ENCODE peak calls at places on chromosomes 7 and 10, in nine cellular contexts. K is hepatocyte, Q is SK-N-SH, E is OCI-LY7, M is GM23248, V is HCT116, C is GM23338, O is neural progenitor cell, A is MM.1S. R is an unnamed sample.

GRCh38 chr10:113557389-113558321 is 4.8 kb downstream of the HABP2 start:
- DNase-seq in K (no peak), Q (peak), E (no peak), M (no peak), V (no peak), C (peak), O (peak), A (no peak), R (no peak)

GRCh38 chr7:133207687-133208086 is 45.2 kb upstream of the EXOC4 start:
- DNase-seq in K (peak), Q (no peak), E (peak), M (peak), V (peak), C (peak), O (peak), A (peak), R (no peak)

GRCh38 chr7:121624922-121625321 is 228.8 kb upstream of the FAM3C start:
- DNase-seq in K (no peak), Q (no peak), E (no peak), M (peak), V (no peak), C (no peak), O (no peak), A (no peak), R (no peak)

GRCh38 chr7:17446340-17446739 is 147.9 kb downstream of the AHR start:
- DNase-seq in K (no peak), Q (no peak), E (no peak), M (no peak), V (no peak), C (no peak), O (no peak), A (no peak), R (no peak)

GRCh38 chr10:73908853-73909611 is 1.9 kb upstream of the PLAU start:
- DNase-seq in K (peak), Q (no peak), E (peak), M (peak), V (no peak), C (no peak), O (no peak), A (no peak), R (peak)

GRCh38 chr7:43041105-43041504 is 71.3 kb upstream of the HECW1 start:
- DNase-seq in K (no peak), Q (no peak), E (no peak), M (no peak), V (no peak), C (no peak), O (no peak), A (no peak), R (no peak)

GRCh38 chr10:821322-821721 is 110.2 kb downstream of the LARP4B start:
- DNase-seq in K (no peak), Q (no peak), E (no peak), M (peak), V (no peak), C (no peak), O (no peak), A (no peak), R (no peak)

GRCh38 chr7:84251183-84251845 is 56.7 kb upstream of the SEMA3A start:
- DNase-seq in K (no peak), Q (no peak), E (no peak), M (peak), V (no peak), C (peak), O (peak), A (no peak), R (peak)

GRCh38 chr10:58399410-58399809 is 14.2 kb downstream of the TFAM start:
- DNase-seq in K (no peak), Q (no peak), E (no peak), M (peak), V (no peak), C (no peak), O (no peak), A (no peak), R (peak)

GRCh38 chr7:28124413-28124812 is 56.2 kb downstream of the JAZF1 start:
- DNase-seq in K (no peak), Q (no peak), E (no peak), M (no peak), V (no peak), C (no peak), O (no peak), A (no peak), R (no peak)

GRCh38 chr7:39609462-39610149 is 13.8 kb upstream of the RALA start:
- DNase-seq in K (peak), Q (peak), E (no peak), M (peak), V (no peak), C (peak), O (peak), A (no peak), R (no peak)

GRCh38 chr7:106346678-106347217 is 62.0 kb upstream of the NAMPT start:
- DNase-seq in K (no peak), Q (no peak), E (no peak), M (peak), V (peak), C (no peak), O (no peak), A (peak), R (peak)

GRCh38 chr10:122461729-122462532 is 578 bp downstream of the HTRA1 start:
- DNase-seq in K (peak), Q (no peak), E (no peak), M (peak), V (no peak), C (peak), O (peak), A (no peak), R (peak)

GRCh38 chr7:24910551-24911212 is 69.3 kb downstream of the OSBPL3 start:
- DNase-seq in K (no peak), Q (no peak), E (no peak), M (no peak), V (no peak), C (no peak), O (no peak), A (no peak), R (no peak)

GRCh38 chr7:125254521-125254920 is 324.9 kb upstream of the POT1 start:
- DNase-seq in K (no peak), Q (no peak), E (no peak), M (no peak), V (no peak), C (no peak), O (no peak), A (no peak), R (no peak)

GRCh38 chr10:34567854-34568253 is 247.2 kb downstream of the PARD3 start:
- DNase-seq in K (no peak), Q (no peak), E (no peak), M (no peak), V (no peak), C (no peak), O (peak), A (no peak), R (no peak)

GRCh38 chr7:144386741-144387140 is 16.8 kb downstream of the NOBOX start:
- DNase-seq in K (no peak), Q (no peak), E (no peak), M (peak), V (no peak), C (no peak), O (no peak), A (no peak), R (no peak)

GRCh38 chr10:72691470-72692056 is 380 bp upstream of the MCU start:
- DNase-seq in K (no peak), Q (no peak), E (no peak), M (no peak), V (peak), C (peak), O (no peak), A (no peak), R (no peak)

GRCh38 chr7:132782777-132783633 is 206.7 kb upstream of the PLXNA4 start:
- DNase-seq in K (no peak), Q (no peak), E (no peak), M (peak), V (no peak), C (no peak), O (no peak), A (no peak), R (peak)

GRCh38 chr10:80443531-80443974 is 10.6 kb upstream of the TSPAN14 start:
- DNase-seq in K (no peak), Q (peak), E (peak), M (no peak), V (no peak), C (peak), O (no peak), A (peak), R (no peak)

GRCh38 chr7:69893915-69894314 is 295.6 kb downstream of the AUTS2 start:
- DNase-seq in K (peak), Q (peak), E (peak), M (peak), V (no peak), C (peak), O (peak), A (no peak), R (no peak)

GRCh38 chr10:24206926-24207701 is 1.8 kb upstream of the KIAA1217 start:
- DNase-seq in K (peak), Q (peak), E (no peak), M (no peak), V (no peak), C (no peak), O (peak), A (no peak), R (no peak)

GRCh38 chr10:133195096-133195495 is 34.9 kb upstream of the UTF1 start:
- DNase-seq in K (no peak), Q (no peak), E (no peak), M (no peak), V (no peak), C (no peak), O (no peak), A (no peak), R (no peak)

GRCh38 chr7:3367271-3367670 is 66.2 kb downstream of the SDK1 start:
- DNase-seq in K (no peak), Q (no peak), E (no peak), M (no peak), V (no peak), C (no peak), O (no peak), A (no peak), R (no peak)

GRCh38 chr7:28291559-28291958 is 111.0 kb upstream of the JAZF1 start:
- DNase-seq in K (no peak), Q (no peak), E (no peak), M (no peak), V (no peak), C (peak), O (no peak), A (no peak), R (no peak)

GRCh38 chr7:151756076-151756731 is 120.7 kb downstream of the PRKAG2 start:
- DNase-seq in K (no peak), Q (no peak), E (no peak), M (peak), V (peak), C (no peak), O (no peak), A (no peak), R (peak)

GRCh38 chr10:63633677-63634487 is 112.7 kb downstream of the REEP3 start:
- DNase-seq in K (no peak), Q (peak), E (peak), M (peak), V (peak), C (peak), O (peak), A (no peak), R (peak)

GRCh38 chr7:158094046-158094445 is 493.6 kb downstream of the PTPRN2 start:
- DNase-seq in K (no peak), Q (no peak), E (no peak), M (no peak), V (no peak), C (no peak), O (no peak), A (no peak), R (no peak)

GRCh38 chr10:124605001-124605370 is 139.2 kb downstream of the FAM53B start:
- DNase-seq in K (no peak), Q (no peak), E (no peak), M (no peak), V (no peak), C (no peak), O (no peak), A (no peak), R (no peak)

GRCh38 chr7:102468416-102469350 is 3.9 kb downstream of the LRWD1 start:
- DNase-seq in K (peak), Q (no peak), E (no peak), M (no peak), V (no peak), C (no peak), O (no peak), A (peak), R (no peak)

GRCh38 chr10:80609331-80609730 is 71.6 kb downstream of the SH2D4B start:
- DNase-seq in K (no peak), Q (no peak), E (no peak), M (no peak), V (no peak), C (no peak), O (no peak), A (no peak), R (no peak)

GRCh38 chr7:122600630-122601029 is 98.3 kb downstream of the RNF133 start:
- DNase-seq in K (no peak), Q (no peak), E (no peak), M (no peak), V (no peak), C (no peak), O (no peak), A (no peak), R (no peak)

GRCh38 chr10:77231375-77231774 is 406.2 kb downstream of the KCNMA1 start:
- DNase-seq in K (no peak), Q (no peak), E (no peak), M (no peak), V (no peak), C (no peak), O (no peak), A (peak), R (no peak)

GRCh38 chr10:3123571-3124411 is 48.8 kb downstream of the PITRM1 start:
- DNase-seq in K (no peak), Q (no peak), E (no peak), M (no peak), V (no peak), C (no peak), O (no peak), A (no peak), R (no peak)

GRCh38 chr10:132606536-132607316 is 69.1 kb downstream of the INPP5A start:
- DNase-seq in K (no peak), Q (peak), E (no peak), M (no peak), V (no peak), C (no peak), O (no peak), A (no peak), R (no peak)

GRCh38 chr7:67788689-67789088 is 792.1 kb downstream of the TYW1 start:
- DNase-seq in K (peak), Q (peak), E (no peak), M (peak), V (no peak), C (no peak), O (peak), A (no peak), R (no peak)

GRCh38 chr7:12054830-12055229 is 156.3 kb upstream of the TMEM106B start:
- DNase-seq in K (no peak), Q (no peak), E (no peak), M (no peak), V (no peak), C (no peak), O (no peak), A (no peak), R (peak)

GRCh38 chr10:61592581-61592980 is 70.1 kb upstream of the CABCOCO1 start:
- DNase-seq in K (peak), Q (no peak), E (peak), M (peak), V (peak), C (peak), O (peak), A (peak), R (peak)
- TF ChIP-seq EZH2phosphoT487 in K (no peak), Q (no peak), E (no peak), M (no peak), V (no peak), C (no peak), O (no peak), A (no peak), R (no peak)

GRCh38 chr7:7639847-7640220 is 718 bp upstream of the UMAD1 start:
- DNase-seq in K (peak), Q (no peak), E (peak), M (peak), V (no peak), C (no peak), O (no peak), A (peak), R (peak)

GRCh38 chr7:7639421-7639820 is 1.1 kb upstream of the UMAD1 start:
- DNase-seq in K (no peak), Q (no peak), E (peak), M (peak), V (no peak), C (no peak), O (no peak), A (no peak), R (no peak)

GRCh38 chr7:7640221-7641128 is at the start of gene UMAD1:
- DNase-seq in K (peak), Q (peak), E (peak), M (peak), V (peak), C (peak), O (peak), A (peak), R (peak)

GRCh38 chr7:7641129-7641663 is 644 bp downstream of the UMAD1 start:
- DNase-seq in K (peak), Q (peak), E (no peak), M (peak), V (peak), C (peak), O (no peak), A (no peak), R (peak)

DNA sequence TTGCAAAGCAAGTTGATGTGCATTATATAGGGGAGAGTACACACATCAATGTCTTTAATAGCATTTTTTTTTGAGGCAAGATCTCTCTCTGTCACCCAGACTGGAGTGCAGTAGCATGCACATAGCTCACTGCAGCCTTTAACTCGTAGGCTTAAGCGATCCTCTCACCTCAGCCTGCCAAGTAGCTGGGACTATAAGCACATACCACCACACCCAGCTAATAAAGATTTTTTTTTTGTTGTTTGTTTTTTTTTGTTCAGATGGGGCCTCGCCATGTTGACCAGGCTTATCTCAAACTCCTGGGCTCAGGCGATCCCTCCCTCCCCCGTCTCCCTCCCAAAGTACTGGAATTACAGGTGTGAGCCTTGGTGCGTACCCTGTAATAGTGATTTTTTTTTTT is 1.5 kb downstream of the UMAD1 start:
- DNase-seq in K (peak), Q (no peak), E (peak), M (no peak), V (no peak), C (no peak), O (no peak), A (no peak), R (peak)
- H2AFZ ChIP-seq in K (no peak), Q (peak), E (no peak), M (peak), V (no peak), C (no peak), O (no peak), A (no peak), R (peak)

DNA sequence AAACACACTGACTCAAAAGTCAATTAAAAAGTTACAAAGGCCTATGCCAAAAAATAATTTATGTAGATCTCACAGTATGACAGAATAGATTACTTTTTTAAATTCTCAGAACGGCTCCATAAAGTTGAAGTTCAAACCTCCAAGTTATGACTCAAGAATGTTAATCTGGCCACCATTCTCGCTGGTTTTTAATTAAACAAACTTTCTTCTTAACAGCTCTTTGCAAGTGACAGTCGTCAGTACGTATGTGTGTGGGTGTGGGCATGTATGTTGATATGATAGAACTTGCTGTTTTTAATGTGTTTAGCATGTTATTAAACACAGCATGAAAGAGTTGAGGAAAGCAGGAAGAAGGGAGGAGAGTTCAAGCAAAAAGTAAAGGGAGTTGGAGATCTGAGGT is 18.5 kb downstream of the PRKCQ start:
- DNase-seq in K (no peak), Q (no peak), E (no peak), M (no peak), V (no peak), C (no peak), O (no peak), A (no peak), R (no peak)
- TF ChIP-seq EZH2phosphoT487 in K (no peak), Q (no peak), E (no peak), M (no peak), V (no peak), C (no peak), O (no peak), A (no peak), R (no peak)

DNA sequence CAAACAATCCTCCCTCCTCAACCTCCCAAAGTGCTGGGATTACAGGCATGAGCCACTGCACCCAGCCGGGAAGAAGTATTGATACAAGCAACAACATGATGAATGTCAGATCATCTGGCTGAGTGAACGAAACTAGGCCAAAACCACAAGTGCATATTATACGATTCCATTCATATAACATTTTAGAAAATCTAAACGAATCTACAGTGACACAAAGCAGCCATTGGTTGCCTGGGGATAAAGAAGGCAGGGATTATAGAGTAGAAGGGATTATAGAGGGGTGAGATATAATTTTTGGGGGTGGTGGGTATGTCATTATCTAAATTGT is 11.5 kb upstream of the RHBDD2 start:
- DNase-seq in K (no peak), Q (no peak), E (no peak), M (no peak), V (no peak), C (no peak), O (no peak), A (no peak), R (no peak)
- H2AFZ ChIP-seq in K (no peak), Q (no peak), E (no peak), M (peak), V (peak), C (peak), O (no peak), A (peak), R (no peak)

GRCh38 chr7:112869111-112869774 is 79.0 kb upstream of the TMEM168 start:
- DNase-seq in K (peak), Q (peak), E (peak), M (peak), V (peak), C (peak), O (peak), A (peak), R (peak)
- TF ChIP-seq EZH2phosphoT487 in K (no peak), Q (no peak), E (no peak), M (no peak), V (no peak), C (no peak), O (no peak), A (no peak), R (no peak)

GRCh38 chr7:63925626-63926460 is 72.8 kb upstream of the ZNF722 start:
- DNase-seq in K (no peak), Q (peak), E (no peak), M (peak), V (no peak), C (no peak), O (no peak), A (peak), R (peak)
- H2AFZ ChIP-seq in K (no peak), Q (peak), E (no peak), M (peak), V (no peak), C (no peak), O (no peak), A (no peak), R (peak)

GRCh38 chr10:22552888-22553378 is 161.4 kb downstream of the PIP4K2A start:
- DNase-seq in K (peak), Q (no peak), E (no peak), M (peak), V (no peak), C (no peak), O (peak), A (no peak), R (peak)

GRCh38 chr10:22548343-22548742 is 166.0 kb downstream of the PIP4K2A start:
- DNase-seq in K (no peak), Q (no peak), E (no peak), M (no peak), V (no peak), C (no peak), O (no peak), A (no peak), R (no peak)

GRCh38 chr10:22551966-22552365 is 162.4 kb downstream of the PIP4K2A start:
- DNase-seq in K (no peak), Q (no peak), E (no peak), M (no peak), V (no peak), C (no peak), O (no peak), A (no peak), R (no peak)

GRCh38 chr10:22553452-22553995 is 160.9 kb downstream of the PIP4K2A start:
- DNase-seq in K (no peak), Q (no peak), E (no peak), M (no peak), V (no peak), C (no peak), O (no peak), A (no peak), R (no peak)

DNA sequence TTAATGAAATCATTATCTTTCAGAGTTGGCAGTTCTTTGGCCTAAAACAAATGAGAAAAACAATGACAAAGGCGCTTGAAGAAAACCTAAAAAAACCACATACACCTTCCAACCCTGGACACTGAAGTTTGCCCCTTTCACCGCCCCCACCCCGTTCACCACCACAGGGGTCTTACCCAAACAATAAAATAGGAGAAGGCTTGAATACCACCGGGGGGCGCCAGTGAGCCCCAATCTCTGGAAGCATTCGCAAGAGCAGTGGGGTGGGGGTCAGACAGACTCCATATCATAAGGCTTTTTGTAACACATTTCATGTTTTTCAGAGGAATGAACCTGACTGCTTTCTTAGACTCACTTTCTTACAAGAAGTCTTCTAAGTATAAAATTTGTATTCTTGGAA is 163.6 kb downstream of the PIP4K2A start:
- DNase-seq in K (peak), Q (peak), E (peak), M (peak), V (peak), C (peak), O (peak), A (peak), R (peak)
- TF ChIP-seq EZH2phosphoT487 in K (no peak), Q (no peak), E (no peak), M (no peak), V (no peak), C (no peak), O (no peak), A (no peak), R (no peak)